ENCODE peak calls at places on chromosomes 12 and 14, in four cellular contexts. T is Right ventricle myocardium superior, I is AG08395, R is RWPE1. L is an unnamed sample.

GRCh38 chr14:57575482-57575881 is 81.8 kb upstream of the CCDC198 start:
- DNase-seq in R (no peak), I (no peak), T (no peak), L (no peak)

GRCh38 chr12:3313655-3314305 is 177.2 kb upstream of the PRMT8 start:
- DNase-seq in I (peak), R (peak), T (peak), L (no peak)

GRCh38 chr14:71438684-71439083 is 493.5 kb upstream of the RGS6 start:
- DNase-seq in I (peak), T (no peak), R (no peak), L (no peak)

GRCh38 chr14:29814153-29815057 is 113.2 kb downstream of the PRKD1 start:
- DNase-seq in T (peak), R (no peak), I (no peak), L (no peak)

GRCh38 chr14:66099451-66099850 is 386.7 kb upstream of the CCDC196 start:
- DNase-seq in T (no peak), I (no peak), R (no peak), L (no peak)

GRCh38 chr12:70971395-70971794 is 50.9 kb upstream of the PTPRR start:
- DNase-seq in T (no peak), R (no peak), I (no peak), L (no peak)

GRCh38 chr12:78703820-78704525 is 160.6 kb upstream of the SYT1 start:
- DNase-seq in R (peak), I (peak), T (no peak), L (no peak)

GRCh38 chr14:56268653-56269052 is 150.4 kb downstream of the PELI2 start:
- DNase-seq in I (no peak), T (no peak), R (no peak), L (no peak)

GRCh38 chr14:57487771-57488170 is 5.9 kb downstream of the CCDC198 start:
- DNase-seq in R (no peak), I (peak), T (no peak), L (no peak)

GRCh38 chr12:80829767-80830166 is 108.0 kb downstream of the LIN7A start:
- DNase-seq in R (no peak), T (no peak), I (peak), L (no peak)

GRCh38 chr12:25771062-25771461 is 187.4 kb upstream of the RASSF8 start:
- DNase-seq in I (no peak), T (no peak), R (peak), L (no peak)

GRCh38 chr12:1995205-1995896 is 8.9 kb downstream of the DCP1B start:
- DNase-seq in T (no peak), R (no peak), I (no peak), L (no peak)

GRCh38 chr14:74983343-74983742 is 19.4 kb upstream of the EIF2B2 start:
- DNase-seq in R (no peak), I (no peak), T (no peak), L (no peak)

GRCh38 chr14:100544506-100545141 is 42.6 kb downstream of the BEGAIN start:
- DNase-seq in R (no peak), T (no peak), I (no peak), L (no peak)

GRCh38 chr12:71430756-71431155 is 8.8 kb upstream of the LGR5 start:
- DNase-seq in I (no peak), T (no peak), R (no peak), L (no peak)

GRCh38 chr12:108820700-108821406 is 36.5 kb downstream of the SSH1 start:
- DNase-seq in R (no peak), I (no peak), T (no peak), L (no peak)

GRCh38 chr12:19894803-19895202 is 455.5 kb downstream of the AEBP2 start:
- DNase-seq in R (no peak), I (no peak), T (no peak), L (no peak)

GRCh38 chr14:23428686-23429495 is 6.6 kb downstream of the MYH7 start:
- DNase-seq in T (no peak), R (no peak), I (no peak), L (no peak)

GRCh38 chr12:12265571-12266388 is 1.1 kb downstream of the LRP6 start:
- DNase-seq in R (peak), I (peak), T (no peak), L (no peak)

GRCh38 chr12:80509781-80510556 is 65.9 kb downstream of the PTPRQ start:
- DNase-seq in R (no peak), I (peak), T (no peak), L (peak)

GRCh38 chr12:108122644-108123043 is 6.4 kb upstream of the WSCD2 start:
- DNase-seq in I (no peak), R (no peak), T (no peak), L (no peak)

GRCh38 chr12:109934026-109934425 is 34.0 kb downstream of the TCHP start:
- DNase-seq in T (no peak), I (no peak), R (no peak), L (no peak)

GRCh38 chr12:63319386-63319785 is 168.4 kb upstream of the AVPR1A start:
- DNase-seq in T (no peak), R (peak), I (no peak), L (no peak)

GRCh38 chr14:61646366-61647101 is 48.8 kb upstream of the HIF1A start:
- DNase-seq in R (peak), T (no peak), I (no peak), L (no peak)

GRCh38 chr14:74671789-74672188 is 41.1 kb downstream of the AREL1 start:
- DNase-seq in I (peak), T (no peak), R (peak), L (no peak)

GRCh38 chr14:31166271-31166561 is 41.4 kb downstream of the HECTD1 start:
- DNase-seq in T (no peak), I (no peak), R (no peak), L (no peak)

GRCh38 chr14:51744372-51745150 is 92.9 kb downstream of the FRMD6 start:
- DNase-seq in T (no peak), R (no peak), I (no peak), L (no peak)

GRCh38 chr14:71286126-71286525 is 378.9 kb downstream of the PCNX1 start:
- DNase-seq in R (no peak), I (no peak), T (no peak), L (no peak)

GRCh38 chr14:104359969-104360442 is 219.6 kb upstream of the C14orf180 start:
- DNase-seq in I (no peak), T (peak), R (no peak), L (no peak)

GRCh38 chr12:21831671-21832357 is 57.3 kb upstream of the KCNJ8 start:
- DNase-seq in I (no peak), R (no peak), T (no peak), L (no peak)

GRCh38 chr14:93951798-93952540 is 24.4 kb downstream of the ASB2 start:
- DNase-seq in I (no peak), T (no peak), R (no peak), L (no peak)